ENCODE peak calls at places on chromosomes 11 and 22, in nine cellular contexts. F is caudate nucleus, J is KBM-7, Y is NCI-H2029 treated with DMSO at 0.1 percent for 48 hours, W is posterior cingulate gyrus, I is neural progenitor cell, U is anterior cingulate cortex, T is A172, H is HTR-8/SVneo. V is an unnamed sample.

GRCh38 chr11:46361283-46362145 is 14.3 kb downstream of the DGKZ start:
- DNase-seq in F (no peak), J (peak; percentile 91), Y (no peak), W (peak; percentile 79), I (no peak), U (peak; percentile 69), T (peak; percentile 57), H (no peak), V (peak; percentile 31)

GRCh38 chr22:23269441-23270211 is 89.3 kb downstream of the BCR start:
- DNase-seq in F (no peak), J (no peak), Y (no peak), W (no peak), I (no peak), U (no peak), T (no peak), H (no peak), V (no peak)

GRCh38 chr11:112485280-112485679 is 224.6 kb upstream of the PLET1 start:
- DNase-seq in F (no peak), J (no peak), Y (no peak), W (no peak), I (peak; percentile 44), U (no peak), T (no peak), H (no peak), V (no peak)

GRCh38 chr22:50697667-50698506 is 25.3 kb downstream of the SHANK3 start:
- DNase-seq in F (no peak), J (no peak), Y (no peak), W (peak; percentile 4), I (no peak), U (no peak), T (no peak), H (no peak), V (no peak)

GRCh38 chr11:112057170-112057569 is 16.6 kb downstream of the PIH1D2 start:
- DNase-seq in F (no peak), J (no peak), Y (no peak), W (no peak), I (no peak), U (no peak), T (no peak), H (no peak), V (no peak)

GRCh38 chr11:32098142-32098903 is 7.4 kb downstream of the RCN1 start:
- DNase-seq in F (no peak), J (no peak), Y (no peak), W (no peak), I (no peak), U (no peak), T (no peak), H (no peak), V (no peak)

GRCh38 chr22:20545681-20546521 is 38.5 kb downstream of the MED15 start:
- DNase-seq in F (no peak), J (no peak), Y (no peak), W (no peak), I (no peak), U (no peak), T (no peak), H (no peak), V (no peak)

GRCh38 chr11:11316651-11317050 is 36.4 kb downstream of the CSNK2A3 start:
- DNase-seq in F (no peak), J (no peak), Y (no peak), W (no peak), I (no peak), U (no peak), T (no peak), H (no peak), V (no peak)

GRCh38 chr22:43133401-43133800 is 9.8 kb downstream of the MCAT start:
- DNase-seq in F (no peak), J (no peak), Y (no peak), W (no peak), I (no peak), U (no peak), T (no peak), H (no peak), V (no peak)

GRCh38 chr11:86632499-86633269 is 39.7 kb downstream of the ME3 start:
- DNase-seq in F (no peak), J (peak; percentile 1), Y (no peak), W (no peak), I (peak; percentile 40), U (no peak), T (peak; percentile 96), H (peak; percentile 93), V (no peak)

GRCh38 chr11:3989891-3990290 is 104.7 kb upstream of the RRM1 start:
- DNase-seq in F (no peak), J (no peak), Y (no peak), W (no peak), I (no peak), U (no peak), T (no peak), H (no peak), V (no peak)

V was measured in nucleus accumbens.